ENCODE peak calls at places on chromosomes 5 and 9, in six cellular contexts. One of them, this sample, is unnamed.

GRCh38 chr5:79396265-79396664 is 117.7 kb downstream of the HOMER1 start:
- DNase-seq in heart right ventricle: no peak
- DNase-seq in kidney epithelial cell: no peak
- DNase-seq in tibial artery: no peak
- DNase-seq in Right ventricle myocardium superior: no peak
- DNase-seq in stimulated activated CD8-positive, alpha-beta memory T cell treated with anti-CD3 and anti-CD28 coated beads, Interleukin-7, amount 100 ng/mL, for 24 hours: no peak
- DNase-seq in this sample: peak

GRCh38 chr5:140117523-140117922 is 3.6 kb downstream of the PURA start:
- DNase-seq in kidney epithelial cell: no peak
- DNase-seq in tibial artery: no peak
- DNase-seq in heart right ventricle: no peak
- DNase-seq in Right ventricle myocardium superior: no peak
- DNase-seq in stimulated activated CD8-positive, alpha-beta memory T cell treated with anti-CD3 and anti-CD28 coated beads, Interleukin-7, amount 100 ng/mL, for 24 hours: no peak
- DNase-seq in this sample: no peak

GRCh38 chr5:176737001-176737745 is 73.2 kb upstream of the UNC5A start:
- DNase-seq in stimulated activated CD8-positive, alpha-beta memory T cell treated with anti-CD3 and anti-CD28 coated beads, Interleukin-7, amount 100 ng/mL, for 24 hours: no peak
- DNase-seq in heart right ventricle: no peak
- DNase-seq in kidney epithelial cell: peak
- DNase-seq in tibial artery: peak
- DNase-seq in Right ventricle myocardium superior: no peak
- DNase-seq in this sample: no peak

GRCh38 chr5:115181757-115182156 is 12.0 kb upstream of the TRIM36 start:
- DNase-seq in kidney epithelial cell: no peak
- DNase-seq in heart right ventricle: no peak
- DNase-seq in stimulated activated CD8-positive, alpha-beta memory T cell treated with anti-CD3 and anti-CD28 coated beads, Interleukin-7, amount 100 ng/mL, for 24 hours: no peak
- DNase-seq in tibial artery: no peak
- DNase-seq in Right ventricle myocardium superior: no peak
- DNase-seq in this sample: no peak

GRCh38 chr9:95763983-95764382 is 111.5 kb upstream of the ERCC6L2 start:
- DNase-seq in heart right ventricle: no peak
- DNase-seq in tibial artery: no peak
- DNase-seq in Right ventricle myocardium superior: no peak
- DNase-seq in kidney epithelial cell: no peak
- DNase-seq in stimulated activated CD8-positive, alpha-beta memory T cell treated with anti-CD3 and anti-CD28 coated beads, Interleukin-7, amount 100 ng/mL, for 24 hours: no peak
- DNase-seq in this sample: no peak

GRCh38 chr5:99019812-99020697 is 91.2 kb upstream of the CHD1 start:
- DNase-seq in heart right ventricle: no peak
- DNase-seq in stimulated activated CD8-positive, alpha-beta memory T cell treated with anti-CD3 and anti-CD28 coated beads, Interleukin-7, amount 100 ng/mL, for 24 hours: no peak
- DNase-seq in kidney epithelial cell: peak
- DNase-seq in Right ventricle myocardium superior: no peak
- DNase-seq in tibial artery: no peak
- DNase-seq in this sample: peak

GRCh38 chr9:88721528-88722279 is 186.7 kb downstream of the NXNL2 start:
- DNase-seq in kidney epithelial cell: no peak
- DNase-seq in stimulated activated CD8-positive, alpha-beta memory T cell treated with anti-CD3 and anti-CD28 coated beads, Interleukin-7, amount 100 ng/mL, for 24 hours: no peak
- DNase-seq in Right ventricle myocardium superior: no peak
- DNase-seq in tibial artery: no peak
- DNase-seq in heart right ventricle: no peak
- DNase-seq in this sample: no peak

GRCh38 chr5:154764967-154765366 is 9.8 kb downstream of the LARP1 start:
- DNase-seq in stimulated activated CD8-positive, alpha-beta memory T cell treated with anti-CD3 and anti-CD28 coated beads, Interleukin-7, amount 100 ng/mL, for 24 hours: no peak
- DNase-seq in heart right ventricle: no peak
- DNase-seq in Right ventricle myocardium superior: no peak
- DNase-seq in tibial artery: no peak
- DNase-seq in kidney epithelial cell: no peak
- DNase-seq in this sample: no peak

GRCh38 chr5:95102080-95102479 is 182.8 kb downstream of the MCTP1 start:
- DNase-seq in tibial artery: no peak
- DNase-seq in heart right ventricle: no peak
- DNase-seq in kidney epithelial cell: no peak
- DNase-seq in stimulated activated CD8-positive, alpha-beta memory T cell treated with anti-CD3 and anti-CD28 coated beads, Interleukin-7, amount 100 ng/mL, for 24 hours: no peak
- DNase-seq in Right ventricle myocardium superior: no peak
- DNase-seq in this sample: no peak

GRCh38 chr5:55959208-55959607 is 35.6 kb downstream of the IL6ST start:
- DNase-seq in kidney epithelial cell: no peak
- DNase-seq in stimulated activated CD8-positive, alpha-beta memory T cell treated with anti-CD3 and anti-CD28 coated beads, Interleukin-7, amount 100 ng/mL, for 24 hours: no peak
- DNase-seq in tibial artery: no peak
- DNase-seq in heart right ventricle: no peak
- DNase-seq in Right ventricle myocardium superior: no peak
- DNase-seq in this sample: no peak

GRCh38 chr5:893711-894110 is 1.0 kb downstream of the TRIP13 start:
- DNase-seq in kidney epithelial cell: no peak
- DNase-seq in heart right ventricle: no peak
- DNase-seq in tibial artery: no peak
- DNase-seq in stimulated activated CD8-positive, alpha-beta memory T cell treated with anti-CD3 and anti-CD28 coated beads, Interleukin-7, amount 100 ng/mL, for 24 hours: no peak
- DNase-seq in Right ventricle myocardium superior: no peak
- DNase-seq in this sample: no peak

GRCh38 chr5:167057665-167058064 is 1233.8 kb upstream of the WWC1 start:
- DNase-seq in kidney epithelial cell: no peak
- DNase-seq in stimulated activated CD8-positive, alpha-beta memory T cell treated with anti-CD3 and anti-CD28 coated beads, Interleukin-7, amount 100 ng/mL, for 24 hours: no peak
- DNase-seq in Right ventricle myocardium superior: no peak
- DNase-seq in tibial artery: no peak
- DNase-seq in heart right ventricle: no peak
- DNase-seq in this sample: peak

GRCh38 chr9:15873573-15874177 is 320.8 kb downstream of the CCDC171 start:
- DNase-seq in stimulated activated CD8-positive, alpha-beta memory T cell treated with anti-CD3 and anti-CD28 coated beads, Interleukin-7, amount 100 ng/mL, for 24 hours: no peak
- DNase-seq in tibial artery: no peak
- DNase-seq in heart right ventricle: no peak
- DNase-seq in kidney epithelial cell: peak
- DNase-seq in Right ventricle myocardium superior: no peak
- DNase-seq in this sample: peak

GRCh38 chr5:153659337-153659736 is 168.9 kb downstream of the GRIA1 start:
- DNase-seq in heart right ventricle: no peak
- DNase-seq in Right ventricle myocardium superior: no peak
- DNase-seq in stimulated activated CD8-positive, alpha-beta memory T cell treated with anti-CD3 and anti-CD28 coated beads, Interleukin-7, amount 100 ng/mL, for 24 hours: no peak
- DNase-seq in tibial artery: no peak
- DNase-seq in kidney epithelial cell: no peak
- DNase-seq in this sample: peak

GRCh38 chr5:3542158-3542557 is 53.5 kb upstream of the IRX1 start:
- DNase-seq in kidney epithelial cell: no peak
- DNase-seq in tibial artery: no peak
- DNase-seq in stimulated activated CD8-positive, alpha-beta memory T cell treated with anti-CD3 and anti-CD28 coated beads, Interleukin-7, amount 100 ng/mL, for 24 hours: no peak
- DNase-seq in Right ventricle myocardium superior: no peak
- DNase-seq in heart right ventricle: no peak
- DNase-seq in this sample: no peak

GRCh38 chr9:77883846-77884771 is 147.5 kb downstream of the GNAQ start:
- DNase-seq in tibial artery: no peak
- DNase-seq in kidney epithelial cell: peak
- DNase-seq in stimulated activated CD8-positive, alpha-beta memory T cell treated with anti-CD3 and anti-CD28 coated beads, Interleukin-7, amount 100 ng/mL, for 24 hours: no peak
- DNase-seq in Right ventricle myocardium superior: no peak
- DNase-seq in heart right ventricle: no peak
- DNase-seq in this sample: no peak

GRCh38 chr5:5421149-5421960 is 1.1 kb upstream of the ICE1 start:
- DNase-seq in stimulated activated CD8-positive, alpha-beta memory T cell treated with anti-CD3 and anti-CD28 coated beads, Interleukin-7, amount 100 ng/mL, for 24 hours: no peak
- DNase-seq in heart right ventricle: no peak
- DNase-seq in kidney epithelial cell: no peak
- DNase-seq in tibial artery: no peak
- DNase-seq in Right ventricle myocardium superior: no peak
- DNase-seq in this sample: no peak

GRCh38 chr5:147216552-147217154 is 18.2 kb upstream of the STK32A start:
- DNase-seq in kidney epithelial cell: no peak
- DNase-seq in stimulated activated CD8-positive, alpha-beta memory T cell treated with anti-CD3 and anti-CD28 coated beads, Interleukin-7, amount 100 ng/mL, for 24 hours: no peak
- DNase-seq in tibial artery: no peak
- DNase-seq in Right ventricle myocardium superior: no peak
- DNase-seq in heart right ventricle: no peak
- DNase-seq in this sample: no peak